ENCODE peak calls at places on chromosomes 13 and 19, in five cellular contexts. One of them, this sample, is unnamed.

GRCh38 chr19:2041686-2042484 is 9.2 kb downstream of the MKNK2 start:
- DNase-seq in left lung: peak; percentile 98
- DNase-seq in SK-N-SH: peak; percentile 99
- DNase-seq in pancreas: peak; percentile 99
- DNase-seq in GM23338: peak; percentile 97
- DNase-seq in this sample: peak; percentile 100

GRCh38 chr13:28037399-28037798 is 48.9 kb upstream of the URAD start:
- DNase-seq in pancreas: no peak
- DNase-seq in left lung: no peak
- DNase-seq in GM23338: no peak
- DNase-seq in SK-N-SH: no peak
- DNase-seq in this sample: no peak

GRCh38 chr19:30784850-30785459 is 412.8 kb downstream of the ZNF536 start:
- DNase-seq in pancreas: peak; percentile 55
- DNase-seq in GM23338: peak; percentile 82
- DNase-seq in left lung: peak; percentile 43
- DNase-seq in SK-N-SH: no peak
- DNase-seq in this sample: peak; percentile 61

GRCh38 chr13:32038353-32038752 is 6.8 kb downstream of the FRY start:
- DNase-seq in pancreas: no peak
- DNase-seq in SK-N-SH: no peak
- DNase-seq in left lung: no peak
- DNase-seq in GM23338: no peak
- DNase-seq in this sample: peak; percentile 38

GRCh38 chr19:48053856-48054255 is 10.0 kb upstream of the CABP5 start:
- DNase-seq in GM23338: no peak
- DNase-seq in left lung: no peak
- DNase-seq in pancreas: no peak
- DNase-seq in SK-N-SH: no peak
- DNase-seq in this sample: no peak

GRCh38 chr19:37655689-37656491 is 625 bp upstream of the ZFP30 start:
- DNase-seq in GM23338: peak; percentile 87
- DNase-seq in SK-N-SH: peak; percentile 89
- DNase-seq in left lung: peak; percentile 90
- DNase-seq in pancreas: peak; percentile 74
- DNase-seq in this sample: peak; percentile 90

GRCh38 chr13:59229401-59229800 is 934.3 kb downstream of the DIAPH3 start:
- DNase-seq in SK-N-SH: no peak
- DNase-seq in GM23338: no peak
- DNase-seq in left lung: no peak
- DNase-seq in pancreas: no peak
- DNase-seq in this sample: no peak

GRCh38 chr19:10966809-10967208 is 6.0 kb downstream of the SMARCA4 start:
- DNase-seq in SK-N-SH: no peak
- DNase-seq in left lung: no peak
- DNase-seq in pancreas: no peak
- DNase-seq in GM23338: no peak
- DNase-seq in this sample: no peak

GRCh38 chr13:75101997-75102720 is 379.8 kb downstream of the TBC1D4 start:
- DNase-seq in GM23338: peak; percentile 36
- DNase-seq in left lung: no peak
- DNase-seq in pancreas: no peak
- DNase-seq in SK-N-SH: no peak
- DNase-seq in this sample: peak; percentile 7

GRCh38 chr13:32911506-32911905 is 104.7 kb upstream of the KL start:
- DNase-seq in pancreas: no peak
- DNase-seq in left lung: no peak
- DNase-seq in GM23338: peak; percentile 64
- DNase-seq in SK-N-SH: peak; percentile 43
- DNase-seq in this sample: peak; percentile 46

GRCh38 chr19:33517922-33518321 is 3.7 kb downstream of the PEPD start:
- DNase-seq in SK-N-SH: no peak
- DNase-seq in left lung: no peak
- DNase-seq in GM23338: no peak
- DNase-seq in pancreas: no peak
- DNase-seq in this sample: no peak

GRCh38 chr13:51776179-51776578 is 27.8 kb downstream of the DHRS12 start:
- DNase-seq in pancreas: peak; percentile 62
- DNase-seq in SK-N-SH: no peak
- DNase-seq in GM23338: no peak
- DNase-seq in left lung: no peak
- DNase-seq in this sample: no peak

GRCh38 chr19:34957830-34958751 is 5.9 kb downstream of the ZNF792 start:
- DNase-seq in left lung: no peak
- DNase-seq in SK-N-SH: no peak
- DNase-seq in pancreas: no peak
- DNase-seq in GM23338: no peak
- DNase-seq in this sample: no peak
- H3K4me3 ChIP-seq in left lung: no peak overlapping the region
- H3K4me3 ChIP-seq in SK-N-SH: no peak overlapping the region
- H3K4me3 ChIP-seq in pancreas: no peak overlapping the region
- H3K4me3 ChIP-seq in GM23338: no peak overlapping the region
- H3K4me3 ChIP-seq in this sample: no peak overlapping the region

GRCh38 chr19:3060852-3061182 is 1.5 kb downstream of the TLE5 start:
- DNase-seq in GM23338: no peak
- DNase-seq in SK-N-SH: no peak
- DNase-seq in pancreas: no peak
- DNase-seq in left lung: no peak
- DNase-seq in this sample: no peak
- H3K4me1 ChIP-seq in GM23338: peaks cover 33% of the 10 kb centered on the region
- H3K4me1 ChIP-seq in SK-N-SH: no peaks in the 10 kb centered on the region
- H3K4me1 ChIP-seq in pancreas: peaks cover 23% of the 10 kb centered on the region
- H3K4me1 ChIP-seq in left lung: peaks cover 33% of the 10 kb centered on the region
- H3K4me1 ChIP-seq in this sample: peaks cover 12% of the 10 kb centered on the region

DNA sequence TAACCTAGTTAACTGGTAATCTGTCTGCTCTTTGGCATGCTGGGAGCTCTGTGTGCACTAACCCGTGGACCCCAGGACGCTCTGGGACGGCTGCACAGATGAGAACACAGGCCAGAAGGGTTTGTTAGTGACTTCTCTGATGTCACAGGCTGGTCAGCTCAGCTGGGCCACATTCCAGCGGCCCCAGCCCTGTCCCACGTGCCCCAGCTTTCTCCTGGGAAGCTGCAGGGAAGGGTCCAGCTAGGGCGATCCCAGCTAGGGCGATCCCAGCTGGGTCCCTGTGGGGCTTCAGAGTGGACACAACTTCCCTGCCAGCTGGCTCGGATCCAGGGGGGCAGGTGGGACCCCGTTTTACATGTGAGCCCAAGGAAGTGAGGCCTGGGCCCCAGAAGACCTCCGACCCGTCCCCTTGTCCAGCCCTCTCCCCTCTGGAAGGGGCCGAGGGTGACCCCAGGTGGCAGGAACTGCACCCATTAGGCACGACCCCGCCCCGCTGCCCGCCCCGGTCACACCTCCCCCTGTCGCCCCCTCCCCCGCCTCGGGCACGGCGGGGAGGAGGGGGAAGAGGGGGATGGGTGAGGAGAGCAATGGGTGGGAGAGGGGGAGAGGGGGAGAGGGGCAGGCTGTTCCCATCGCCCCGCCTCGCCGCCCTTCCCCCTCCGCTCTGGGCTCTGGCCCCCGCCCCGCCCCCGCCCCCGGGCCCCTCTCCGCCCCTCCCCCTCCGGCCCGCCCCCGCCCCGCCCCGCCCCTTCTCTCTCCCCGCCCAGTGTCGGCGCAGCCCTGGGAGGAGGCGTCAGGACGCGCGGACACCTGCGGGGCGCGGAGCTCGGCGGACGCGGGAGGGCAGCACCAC is 75.2 kb upstream of the MCF2L start:
- DNase-seq in SK-N-SH: peak; percentile 94
- DNase-seq in left lung: peak; percentile 37
- DNase-seq in pancreas: peak; percentile 71
- DNase-seq in GM23338: peak; percentile 71
- DNase-seq in this sample: peak; percentile 65
- H3K4me3 ChIP-seq in SK-N-SH: no peak overlapping the region
- H3K4me3 ChIP-seq in left lung: peak overlapping the region; percentile 25
- H3K4me3 ChIP-seq in pancreas: peak overlapping the region; percentile 42
- H3K4me3 ChIP-seq in GM23338: peak overlapping the region; percentile 70
- H3K4me3 ChIP-seq in this sample: peak overlapping the region; percentile 52

DNA sequence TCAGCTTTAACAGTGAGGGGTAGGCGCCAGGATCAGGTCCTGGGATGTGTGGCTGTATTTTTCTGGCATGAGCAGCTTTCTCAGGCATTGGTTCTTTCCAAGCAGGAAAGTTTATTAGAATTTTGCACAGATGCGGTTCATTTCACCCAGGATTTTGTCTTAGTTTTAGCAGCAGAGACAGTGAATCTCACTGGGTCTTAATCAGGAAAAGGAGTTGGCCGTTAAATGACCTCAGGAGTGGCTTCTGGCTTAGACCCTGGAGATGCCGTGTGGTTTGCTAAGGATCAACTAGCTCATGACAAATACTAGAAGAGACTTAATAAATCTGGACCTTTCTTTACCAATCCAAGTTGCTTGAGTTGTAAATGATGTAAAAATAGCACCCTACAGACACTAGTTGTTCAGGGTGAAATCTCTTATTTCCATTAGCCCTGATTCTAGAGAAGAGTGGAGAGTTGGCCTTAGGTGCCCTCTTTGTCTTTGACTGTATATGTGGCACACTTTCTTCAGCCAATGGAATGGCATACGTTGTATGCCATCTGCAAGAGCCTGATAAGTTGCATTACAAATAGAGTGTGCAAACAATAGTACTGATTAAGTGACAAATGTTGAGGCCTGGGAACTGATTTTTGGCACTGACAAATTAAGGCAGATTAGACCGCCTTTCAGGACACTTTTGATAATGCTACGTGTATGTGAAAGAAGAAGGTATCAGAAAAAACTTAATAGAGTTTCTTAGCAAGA is 34.0 kb downstream of the LRCH1 start:
- DNase-seq in SK-N-SH: no peak
- DNase-seq in pancreas: no peak
- DNase-seq in GM23338: no peak
- DNase-seq in left lung: no peak
- DNase-seq in this sample: no peak
- H3K4me1 ChIP-seq in SK-N-SH: peaks cover 42% of the 10 kb centered on the region
- H3K4me1 ChIP-seq in pancreas: peaks cover 15% of the 10 kb centered on the region
- H3K4me1 ChIP-seq in GM23338: peaks cover 7% of the 10 kb centered on the region
- H3K4me1 ChIP-seq in left lung: no peaks in the 10 kb centered on the region
- H3K4me1 ChIP-seq in this sample: peaks cover 39% of the 10 kb centered on the region